ENCODE peak calls at places on chromosomes 7 and 10, in five cellular contexts. K, U, E, L and X are unnamed samples.

GRCh38 chr7:47839381-47839780 is 108.9 kb downstream of the PKD1L1 start:
- DNase-seq in K (no peak), U (no peak), E (no peak), L (no peak), X (no peak)

GRCh38 chr10:33336606-33337334 is 2.3 kb upstream of the NRP1 start:
- DNase-seq in K (no peak), U (peak), E (no peak), L (peak), X (peak)

GRCh38 chr7:50584793-50585399 is 19.7 kb upstream of the DDC start:
- DNase-seq in K (no peak), U (no peak), E (no peak), L (no peak), X (no peak)

GRCh38 chr10:99654791-99655190 is 4.5 kb upstream of the ENTPD7 start:
- DNase-seq in K (no peak), U (no peak), E (no peak), L (no peak), X (no peak)

GRCh38 chr10:102375867-102376266 is 19.6 kb upstream of the NFKB2 start:
- DNase-seq in K (no peak), U (no peak), E (no peak), L (no peak), X (no peak)

GRCh38 chr7:45203459-45203858 is 45.9 kb downstream of the RAMP3 start:
- DNase-seq in K (no peak), U (no peak), E (no peak), L (no peak), X (no peak)

GRCh38 chr7:127968547-127968946 is 62.7 kb downstream of the LRRC4 start:
- DNase-seq in K (no peak), U (no peak), E (no peak), L (no peak), X (no peak)

GRCh38 chr7:130845581-130846085 is 111.6 kb upstream of the KLF14 start:
- DNase-seq in K (peak), U (no peak), E (peak), L (no peak), X (no peak)

GRCh38 chr10:27741173-27742091 is 4.2 kb downstream of the MKX start:
- DNase-seq in K (no peak), U (no peak), E (no peak), L (peak), X (no peak)

GRCh38 chr7:33940503-33940902 is 35.2 kb downstream of the BMPER start:
- DNase-seq in K (no peak), U (no peak), E (peak), L (no peak), X (no peak)

GRCh38 chr10:95333997-95334792 is 43.4 kb upstream of the PDLIM1 start:
- DNase-seq in K (peak), U (no peak), E (peak), L (no peak), X (no peak)

GRCh38 chr10:7027913-7028808 is 382.7 kb downstream of the SFMBT2 start:
- DNase-seq in K (peak), U (no peak), E (peak), L (no peak), X (no peak)

GRCh38 chr7:30879139-30880089 is 32.2 kb upstream of the AQP1 start:
- DNase-seq in K (no peak), U (no peak), E (no peak), L (peak), X (no peak)

GRCh38 chr7:80312139-80312661 is 177.6 kb downstream of the GNAI1 start:
- DNase-seq in K (peak), U (no peak), E (peak), L (peak), X (no peak)

GRCh38 chr7:143979359-143979758 is 20.8 kb upstream of the OR6B1 start:
- DNase-seq in K (peak), U (no peak), E (peak), L (peak), X (no peak)

GRCh38 chr7:31744294-31744874 is 57.4 kb downstream of the PPP1R17 start:
- DNase-seq in K (peak), U (peak), E (peak), L (peak), X (no peak)

GRCh38 chr7:152492952-152493351 is 57.1 kb upstream of the KMT2C start:
- DNase-seq in K (no peak), U (no peak), E (no peak), L (no peak), X (no peak)

GRCh38 chr10:93947524-93947923 is 46.2 kb upstream of the PLCE1 start:
- DNase-seq in K (peak), U (no peak), E (peak), L (no peak), X (no peak)

GRCh38 chr7:129939881-129940280 is 12.9 kb downstream of the UBE2H start:
- DNase-seq in K (no peak), U (no peak), E (no peak), L (no peak), X (no peak)

GRCh38 chr10:12602557-12602956 is 253.2 kb downstream of the CAMK1D start:
- DNase-seq in K (no peak), U (no peak), E (no peak), L (peak), X (no peak)

GRCh38 chr10:29691564-29692064 is 56.8 kb upstream of the SVIL start:
- DNase-seq in K (peak), U (no peak), E (peak), L (peak), X (no peak)

GRCh38 chr7:5117095-5117970 is 71.7 kb downstream of the RBAK start:
- DNase-seq in K (no peak), U (no peak), E (no peak), L (no peak), X (no peak)

GRCh38 chr10:24707445-24707844 is 16.2 kb downstream of the ARHGAP21 start:
- DNase-seq in K (no peak), U (no peak), E (no peak), L (no peak), X (no peak)

GRCh38 chr10:44195120-44196007 is 189.5 kb downstream of the CXCL12 start:
- DNase-seq in K (peak), U (no peak), E (peak), L (no peak), X (no peak)

GRCh38 chr7:95317546-95317945 is 6.8 kb downstream of the PON1 start:
- DNase-seq in K (no peak), U (no peak), E (no peak), L (peak), X (no peak)

GRCh38 chr7:34596887-34597286 is 61.1 kb upstream of the NPSR1 start:
- DNase-seq in K (no peak), U (no peak), E (no peak), L (peak), X (no peak)

GRCh38 chr7:97317575-97317974 is 200.1 kb downstream of the SDHAF3 start:
- DNase-seq in K (no peak), U (no peak), E (no peak), L (peak), X (no peak)

GRCh38 chr10:70355234-70356021 is 27.0 kb downstream of the LRRC20 start:
- DNase-seq in K (peak), U (no peak), E (no peak), L (no peak), X (no peak)

DNA sequence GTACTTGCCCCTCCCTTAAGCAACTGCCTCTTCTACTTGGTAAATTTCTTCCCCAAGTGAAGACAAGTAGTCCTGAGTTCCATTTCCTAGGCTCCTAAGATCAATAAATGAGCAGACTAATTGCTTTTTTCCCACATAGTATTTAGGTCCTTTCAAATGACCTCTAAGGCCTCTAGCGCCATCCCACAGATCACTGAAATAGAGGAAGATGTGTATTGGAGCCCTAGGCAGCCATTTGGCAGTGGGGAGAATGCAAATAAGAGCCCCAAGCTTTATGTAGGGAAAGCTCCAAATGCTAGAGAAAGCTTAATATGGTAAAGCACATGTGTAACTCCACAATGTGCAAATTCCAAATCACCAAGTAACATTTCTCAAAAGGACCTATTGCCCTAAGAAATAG is 316.5 kb upstream of the PHF14 start:
- DNase-seq in K (no peak), U (no peak), E (no peak), L (peak), X (peak)
- H4K8ac ChIP-seq in K (no peak), U (no peak), E (no peak), L (no peak), X (no peak)

DNA sequence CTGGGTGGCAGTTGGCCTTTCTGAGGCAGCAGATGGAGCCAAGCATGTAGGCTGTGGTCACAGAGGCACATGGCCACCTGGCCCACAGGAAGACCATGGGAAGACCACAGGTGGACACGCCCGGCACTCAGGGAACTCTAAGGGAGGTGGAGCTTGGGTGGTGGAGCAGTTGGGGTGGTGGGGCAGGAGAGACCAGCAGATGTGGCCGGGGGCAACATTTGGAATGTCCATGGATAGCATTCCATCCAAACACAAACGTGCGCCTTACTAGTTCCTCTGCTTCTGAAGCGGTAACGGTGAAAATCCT is 290.9 kb downstream of the PTPRN2 start:
- DNase-seq in K (no peak), U (no peak), E (no peak), L (no peak), X (no peak)
- H4K8ac ChIP-seq in K (no peak), U (no peak), E (no peak), L (no peak), X (no peak)

GRCh38 chr10:68231916-68232315 is at the start of gene ATOH7:
- DNase-seq in K (no peak), U (no peak), E (peak), L (peak), X (no peak)

GRCh38 chr10:68235111-68235510 is 3.2 kb upstream of the ATOH7 start:
- DNase-seq in K (no peak), U (no peak), E (no peak), L (no peak), X (no peak)

GRCh38 chr10:68233045-68233444 is 1.1 kb upstream of the ATOH7 start:
- DNase-seq in K (no peak), U (no peak), E (no peak), L (no peak), X (no peak)

GRCh38 chr10:68230268-68230667 is 1.6 kb downstream of the ATOH7 start:
- DNase-seq in K (no peak), U (no peak), E (no peak), L (no peak), X (no peak)

DNA sequence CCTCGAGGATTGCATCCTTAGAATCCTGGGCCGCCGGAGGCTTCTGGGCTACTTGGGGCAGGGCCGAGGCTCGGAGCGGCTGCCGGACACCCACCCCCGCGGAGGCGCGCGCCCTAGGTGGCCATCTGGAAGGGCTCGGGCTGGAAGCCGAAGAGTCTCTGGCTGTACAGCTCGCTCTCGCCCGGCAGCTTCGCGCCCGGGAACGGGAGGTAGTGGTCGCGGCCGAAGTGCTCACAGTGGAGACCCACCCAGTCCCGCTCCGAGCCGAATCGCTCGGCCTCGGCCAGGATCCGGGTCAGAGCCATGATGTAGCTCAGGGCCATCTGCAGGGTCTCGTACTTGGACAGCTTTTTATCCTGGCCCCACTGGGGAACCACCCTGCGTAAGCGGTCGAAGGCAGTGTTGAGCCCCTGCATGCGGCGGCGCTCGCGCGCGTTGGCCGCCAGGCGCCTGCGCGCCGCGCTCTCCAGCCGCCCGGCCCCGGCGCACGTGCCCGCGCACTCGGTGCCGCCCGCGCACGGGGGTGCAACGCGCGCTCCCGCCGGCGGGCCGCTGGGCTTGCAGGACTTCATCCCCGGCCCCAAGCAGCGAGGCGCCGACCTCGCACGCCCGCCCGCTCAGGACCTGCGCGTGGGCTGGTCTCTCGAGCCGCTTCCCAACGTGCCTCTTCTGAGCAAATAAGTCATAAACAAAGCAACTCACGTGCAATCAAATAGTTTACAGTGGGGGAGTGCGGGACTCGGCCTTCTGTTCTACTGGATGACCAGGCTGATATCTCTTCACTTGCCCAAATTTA is 609 bp downstream of the ATOH7 start:
- DNase-seq in K (peak), U (peak), E (peak), L (peak), X (peak)
- H4K8ac ChIP-seq in K (peak), U (peak), E (peak), L (no peak), X (peak)

GRCh38 chr7:1531979-1532455 is 1.5 kb downstream of the MAFK start:
- DNase-seq in K (no peak), U (no peak), E (no peak), L (no peak), X (no peak)

GRCh38 chr7:1533255-1533568 is 2.7 kb downstream of the MAFK start:
- DNase-seq in K (no peak), U (no peak), E (no peak), L (no peak), X (no peak)

GRCh38 chr7:1531263-1531978 is 919 bp downstream of the MAFK start:
- DNase-seq in K (peak), U (no peak), E (peak), L (no peak), X (no peak)

GRCh38 chr7:1533569-1534329 is 3.2 kb downstream of the MAFK start:
- DNase-seq in K (peak), U (no peak), E (peak), L (peak), X (no peak)

GRCh38 chr7:1532456-1533254 is 2.2 kb downstream of the MAFK start:
- DNase-seq in K (peak), U (no peak), E (peak), L (no peak), X (no peak)
- H4K8ac ChIP-seq in K (peak), U (no peak), E (peak), L (no peak), X (no peak)

DNA sequence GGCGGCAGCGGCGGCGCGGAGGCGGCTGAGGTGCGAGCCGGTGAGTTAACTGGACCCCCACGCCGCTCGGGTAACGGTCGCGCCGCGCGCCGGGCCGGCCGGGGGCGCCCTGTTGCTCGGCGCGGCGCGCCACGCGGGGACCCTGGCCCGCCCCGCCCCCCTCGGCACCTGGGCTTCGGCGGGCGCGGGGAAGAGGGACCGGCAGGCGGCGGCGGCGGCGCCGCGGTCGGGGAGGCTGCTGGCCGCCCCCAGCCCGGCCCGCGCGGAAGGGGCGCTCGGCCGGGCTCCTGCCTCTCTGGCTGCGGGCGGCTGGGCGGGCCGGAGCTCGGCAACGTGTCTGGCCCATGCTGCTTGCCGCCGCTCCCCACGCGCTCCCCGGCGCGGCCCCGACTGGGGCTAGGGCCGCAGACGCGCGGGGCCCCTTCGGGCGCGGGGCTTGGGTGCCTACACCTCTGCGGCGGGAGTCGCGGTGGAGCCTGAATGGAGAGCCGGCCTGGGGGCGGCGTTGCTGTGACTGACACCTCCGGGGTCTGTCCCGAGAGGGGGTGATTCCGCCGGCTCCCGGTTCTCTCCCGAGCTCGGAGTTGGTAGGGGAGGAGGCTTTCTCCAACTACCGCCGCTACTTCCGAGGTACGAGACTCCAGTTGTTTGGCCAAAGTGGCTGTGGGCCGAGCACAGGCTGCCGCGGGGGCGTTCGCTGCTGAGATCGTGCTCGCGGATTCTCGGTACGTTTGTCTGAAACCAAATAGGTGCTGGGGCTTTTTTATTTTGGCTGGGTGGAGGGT is 494 bp downstream of the PALS2 start:
- DNase-seq in K (peak), U (peak), E (peak), L (peak), X (no peak)
- H4K8ac ChIP-seq in K (peak), U (no peak), E (no peak), L (peak), X (peak)

DNA sequence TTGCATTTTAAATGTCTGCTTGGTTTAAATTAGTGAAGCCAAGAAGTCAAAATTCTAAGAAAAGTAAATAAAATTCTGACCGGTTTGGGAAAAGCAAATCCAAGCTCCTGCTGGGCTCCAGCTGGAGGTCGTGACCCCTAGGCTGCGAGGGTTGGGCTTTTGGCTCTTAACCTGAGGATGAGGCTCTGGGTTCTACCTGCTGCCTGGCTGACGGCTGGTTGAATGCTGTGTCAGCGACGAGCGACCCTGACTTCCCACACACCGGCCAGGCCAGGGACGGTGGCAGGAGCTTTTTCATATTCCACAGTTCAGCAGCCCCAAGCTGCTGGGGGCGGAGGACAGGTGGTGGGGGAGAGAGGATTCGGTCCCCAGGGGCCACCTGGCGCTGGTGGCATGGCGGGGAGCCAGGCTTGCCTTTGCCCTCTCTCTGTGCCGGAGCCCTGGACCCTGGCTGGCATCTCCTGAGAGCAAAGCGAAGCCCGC is 843 bp upstream of the PLPP4 start:
- DNase-seq in K (no peak), U (no peak), E (no peak), L (peak), X (peak)
- H4K8ac ChIP-seq in K (no peak), U (no peak), E (no peak), L (no peak), X (peak)

GRCh38 chr10:4733150-4733842 is 92.7 kb upstream of the AKR1E2 start:
- DNase-seq in K (no peak), U (no peak), E (no peak), L (no peak), X (no peak)
- H4K8ac ChIP-seq in K (peak), U (no peak), E (no peak), L (no peak), X (no peak)

DNA sequence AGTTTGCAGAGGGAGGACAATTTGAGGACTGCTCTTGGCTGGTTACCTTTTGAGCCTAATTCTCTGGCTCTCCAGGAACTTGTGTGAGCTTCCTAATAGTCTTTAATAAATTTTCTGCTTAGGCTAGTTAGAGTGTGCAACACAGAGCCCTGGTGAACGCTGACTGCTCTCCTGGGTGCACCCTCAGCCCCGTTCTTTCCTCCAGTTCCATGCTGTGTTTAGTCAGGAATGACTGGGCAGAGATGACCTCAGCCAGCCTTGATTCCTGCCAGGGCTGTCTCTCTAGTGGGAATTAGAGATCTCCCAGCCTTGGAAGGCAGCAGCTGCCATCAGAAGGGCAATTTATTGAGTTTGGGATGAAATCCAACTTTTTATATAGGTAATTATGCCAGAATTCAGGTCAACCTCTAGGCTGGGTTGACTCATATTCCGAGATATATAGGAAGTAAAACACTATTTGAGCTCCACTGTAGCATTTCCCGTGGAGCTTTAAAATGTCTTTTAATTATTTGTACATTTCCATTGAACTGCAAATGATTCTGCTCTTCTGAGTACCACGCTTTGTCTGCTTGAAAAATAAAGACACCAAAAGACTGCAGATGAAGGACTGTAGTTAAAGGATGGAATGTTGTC is 104.1 kb downstream of the GATA3 start:
- DNase-seq in K (no peak), U (no peak), E (no peak), L (no peak), X (no peak)
- H4K8ac ChIP-seq in K (no peak), U (no peak), E (no peak), L (no peak), X (no peak)

GRCh38 chr10:97715259-97715874 is 1.8 kb downstream of the MARVELD1 start:
- DNase-seq in K (no peak), U (no peak), E (no peak), L (peak), X (no peak)
- H4K8ac ChIP-seq in K (peak), U (no peak), E (peak), L (no peak), X (no peak)

GRCh38 chr10:80154978-80155695 is 22.6 kb downstream of the PLAC9 start:
- DNase-seq in K (peak), U (no peak), E (peak), L (no peak), X (no peak)
- H4K8ac ChIP-seq in K (peak), U (no peak), E (peak), L (no peak), X (peak)